ENCODE peak calls at places on chromosomes 4 and X, in four cellular contexts. G is cardiac muscle cell; Q is central memory CD4-positive, alpha-beta T cell; N is fibroblast of the conjunctiva. V is an unnamed sample.
A peak's percentile ranks its signal among the peaks of the same experiment; 100 is the strongest.

GRCh38 chrX:7068939-7069367 is 78.6 kb upstream of the STS start:
- DNase-seq in G (peak; percentile 9), Q (no peak), N (no peak), V (peak; percentile 42)

GRCh38 chr4:128349921-128350320 is 62.3 kb upstream of the PGRMC2 start:
- DNase-seq in Q (no peak), G (no peak), N (peak; percentile 89), V (no peak)

GRCh38 chr4:1472148-1472797 is 66.0 kb upstream of the NKX1-1 start:
- DNase-seq in Q (no peak), N (no peak), G (no peak), V (no peak)

GRCh38 chrX:148310402-148311200 is 189.8 kb upstream of the AFF2 start:
- DNase-seq in N (no peak), G (no peak), Q (peak; percentile 74), V (peak; percentile 85)

GRCh38 chrX:48826876-48827653 is 752 bp downstream of the ERAS start:
- DNase-seq in Q (no peak), N (no peak), G (no peak), V (no peak)

GRCh38 chrX:115632455-115632854 is 71.5 kb downstream of the PLS3 start:
- DNase-seq in N (no peak), G (no peak), Q (no peak), V (no peak)

GRCh38 chr4:182738283-182739047 is 178.7 kb downstream of the DCTD start:
- DNase-seq in Q (no peak), N (no peak), G (no peak), V (no peak)

GRCh38 chrX:9396930-9397329 is 67.9 kb upstream of the TBL1X start:
- DNase-seq in N (no peak), G (no peak), Q (no peak), V (no peak)

GRCh38 chr4:5784960-5785611 is 74.1 kb downstream of the EVC start:
- DNase-seq in G (no peak), Q (no peak), N (peak; percentile 10), V (no peak)

GRCh38 chrX:115297189-115297588 is 7.7 kb downstream of the LUZP4 start:
- DNase-seq in Q (no peak), N (no peak), G (no peak), V (no peak)

GRCh38 chrX:152878976-152879755 is 18.7 kb upstream of the ZNF185 start:
- DNase-seq in Q (no peak), G (no peak), N (no peak), V (no peak)